ENCODE peak calls at places on chromosomes 12 and 14, in five cellular contexts. K is H54, W is left lung, J is upper lobe of right lung, C is lower leg skin. N is an unnamed sample.

GRCh38 chr12:131077931-131078391 is 124.3 kb downstream of the ADGRD1 start:
- DNase-seq in K (no peak), W (no peak), J (no peak), C (no peak), N (peak; percentile 56)

GRCh38 chr12:2049604-2050540 is 2.9 kb upstream of the CACNA1C start:
- DNase-seq in K (no peak), W (no peak), J (no peak), C (no peak), N (no peak)

GRCh38 chr14:77143071-77143470 is 1.5 kb upstream of the ZDHHC22 start:
- DNase-seq in K (no peak), W (no peak), J (no peak), C (no peak), N (no peak)

GRCh38 chr12:1939316-1939715 is 20.9 kb upstream of the CACNA2D4 start:
- DNase-seq in K (no peak), W (no peak), J (no peak), C (no peak), N (no peak)

GRCh38 chr12:5140190-5140589 is 96.5 kb downstream of the KCNA5 start:
- DNase-seq in K (no peak), W (no peak), J (no peak), C (no peak), N (no peak)

GRCh38 chr12:113232787-113233585 is 11.7 kb downstream of the TPCN1 start:
- DNase-seq in K (no peak), W (no peak), J (no peak), C (peak; percentile 43), N (peak; percentile 81)

GRCh38 chr12:51593539-51593938 is 2.5 kb downstream of the SCN8A start:
- DNase-seq in K (no peak), W (no peak), J (no peak), C (no peak), N (no peak)

GRCh38 chr14:96156804-96157760 is 47.6 kb upstream of the BDKRB2 start:
- DNase-seq in K (no peak), W (no peak), J (no peak), C (no peak), N (peak; percentile 13)

GRCh38 chr12:53300187-53300586 is 692 bp downstream of the MYG1 start:
- DNase-seq in K (peak; percentile 40), W (no peak), J (no peak), C (no peak), N (no peak)

GRCh38 chr12:24038211-24038997 is 88.9 kb upstream of the SOX5 start:
- DNase-seq in K (no peak), W (no peak), J (no peak), C (no peak), N (no peak)

GRCh38 chr12:2652401-2653081 is 142.2 kb upstream of the FKBP4 start:
- DNase-seq in K (no peak), W (no peak), J (peak; percentile 25), C (no peak), N (no peak)

GRCh38 chr14:90281261-90281660 is 24.9 kb downstream of the PSMC1 start:
- DNase-seq in K (peak; percentile 90), W (no peak), J (no peak), C (no peak), N (no peak)

GRCh38 chr12:79933580-79934264 is 1.2 kb downstream of the PPP1R12A start:
- DNase-seq in K (no peak), W (no peak), J (no peak), C (no peak), N (no peak)

GRCh38 chr12:124497658-124498057 is 69.8 kb downstream of the NCOR2 start:
- DNase-seq in K (no peak), W (no peak), J (no peak), C (peak; percentile 71), N (peak; percentile 92)

GRCh38 chr12:121796855-121797751 is 3.6 kb upstream of the RHOF start:
- DNase-seq in K (peak; percentile 94), W (peak; percentile 97), J (peak; percentile 97), C (peak; percentile 89), N (peak; percentile 93)

GRCh38 chr14:103067231-103067954 is 10.0 kb upstream of the CDC42BPB start:
- DNase-seq in K (no peak), W (no peak), J (no peak), C (no peak), N (no peak)

GRCh38 chr14:61891251-61891650 is 129.0 kb downstream of the SNAPC1 start:
- DNase-seq in K (no peak), W (no peak), J (no peak), C (no peak), N (no peak)

GRCh38 chr12:80142640-80143039 is 43.3 kb downstream of the OTOGL start:
- DNase-seq in K (no peak), W (no peak), J (no peak), C (no peak), N (no peak)

GRCh38 chr14:63992858-63993257 is 140.1 kb downstream of the SYNE2 start:
- DNase-seq in K (no peak), W (no peak), J (no peak), C (peak; percentile 68), N (no peak)

GRCh38 chr12:7269273-7269672 is 34.6 kb upstream of the ACSM4 start:
- DNase-seq in K (no peak), W (no peak), J (no peak), C (no peak), N (no peak)

GRCh38 chr12:116361404-116362223 is 84.1 kb upstream of the MED13L start:
- DNase-seq in K (no peak), W (no peak), J (no peak), C (no peak), N (no peak)

GRCh38 chr14:70832536-70833305 is 23.4 kb upstream of the MAP3K9 start:
- DNase-seq in K (no peak), W (no peak), J (no peak), C (no peak), N (no peak)

GRCh38 chr14:77053046-77053841 is 24.7 kb upstream of the IRF2BPL start:
- DNase-seq in K (no peak), W (peak; percentile 91), J (peak; percentile 90), C (no peak), N (no peak)

GRCh38 chr14:68255697-68256178 is 436.2 kb downstream of the RAD51B start:
- DNase-seq in K (no peak), W (no peak), J (no peak), C (no peak), N (no peak)

GRCh38 chr14:53054457-53054856 is 98.7 kb downstream of the DDHD1 start:
- DNase-seq in K (no peak), W (no peak), J (no peak), C (peak; percentile 17), N (no peak)